ENCODE peak calls at places on chromosomes 13 and 19, in five cellular contexts. I is left lung, Y is adrenal gland, W is lower lobe of right lung, E is heart left ventricle. S is an unnamed sample.

GRCh38 chr19:15427350-15427700 is 8.5 kb upstream of the AKAP8L start:
- DNase-seq in I (no peak), Y (no peak), W (no peak), E (peak; percentile 24), S (no peak)

GRCh38 chr19:28466107-28467045 is 746.6 kb downstream of the UQCRFS1 start:
- DNase-seq in I (no peak), Y (peak; percentile 79), W (peak; percentile 69), E (peak; percentile 30), S (peak; percentile 73)

GRCh38 chr13:20387441-20387971 is 138.2 kb downstream of the CRYL1 start:
- DNase-seq in I (no peak), Y (no peak), W (no peak), E (no peak), S (no peak)

GRCh38 chr13:42946927-42947326 is 45.1 kb downstream of the EPSTI1 start:
- DNase-seq in I (no peak), Y (no peak), W (no peak), E (no peak), S (no peak)

GRCh38 chr13:48504606-48505369 is 28.1 kb downstream of the RCBTB2 start:
- DNase-seq in I (no peak), Y (no peak), W (no peak), E (no peak), S (no peak)

GRCh38 chr19:21612403-21612872 is 107.0 kb downstream of the ZNF429 start:
- DNase-seq in I (no peak), Y (no peak), W (no peak), E (no peak), S (no peak)

GRCh38 chr13:113040597-113041292 is 64.8 kb upstream of the F7 start:
- DNase-seq in I (peak; percentile 38), Y (no peak), W (no peak), E (no peak), S (no peak)

GRCh38 chr19:16036941-16037340 is 39.4 kb upstream of the TPM4 start:
- DNase-seq in I (no peak), Y (no peak), W (peak; percentile 24), E (no peak), S (no peak)

GRCh38 chr19:27774827-27775226 is 1438.1 kb downstream of the UQCRFS1 start:
- DNase-seq in I (no peak), Y (no peak), W (no peak), E (no peak), S (no peak)

GRCh38 chr13:30409911-30410704 is 12.2 kb upstream of the UBE2L5 start:
- DNase-seq in I (no peak), Y (no peak), W (no peak), E (no peak), S (no peak)

GRCh38 chr13:81048026-81048461 is 707.1 kb upstream of the SPRY2 start:
- DNase-seq in I (no peak), Y (no peak), W (no peak), E (no peak), S (no peak)

GRCh38 chr19:40133491-40133890 is 42.7 kb upstream of the ZNF780A start:
- DNase-seq in I (no peak), Y (no peak), W (no peak), E (no peak), S (no peak)

GRCh38 chr19:38699027-38699346 is 45.3 kb downstream of the CAPN12 start:
- DNase-seq in I (no peak), Y (no peak), W (no peak), E (no peak), S (no peak)

GRCh38 chr19:47610902-47611301 is 2.0 kb downstream of the BICRA start:
- DNase-seq in I (no peak), Y (no peak), W (no peak), E (no peak), S (no peak)
- H3K4me3 ChIP-seq in I (no peak overlapping the region), Y (no peak overlapping the region), W (peak overlapping the region; percentile 97), E (peak overlapping the region; percentile 100), S (peak overlapping the region; percentile 82)

GRCh38 chr19:54469496-54469934 is 3.6 kb downstream of the CDC42EP5 start:
- DNase-seq in I (no peak), Y (no peak), W (peak; percentile 63), E (peak; percentile 86), S (no peak)

GRCh38 chr19:54473071-54473941 is at the start of gene CDC42EP5:
- DNase-seq in I (no peak), Y (no peak), W (peak; percentile 59), E (peak; percentile 84), S (no peak)

GRCh38 chr19:54470276-54470887 is 2.7 kb downstream of the CDC42EP5 start:
- DNase-seq in I (no peak), Y (no peak), W (no peak), E (no peak), S (no peak)

GRCh38 chr19:54473983-54474382 is 887 bp upstream of the CDC42EP5 start:
- DNase-seq in I (no peak), Y (no peak), W (no peak), E (no peak), S (no peak)

GRCh38 chr19:54470991-54471782 is 1.9 kb downstream of the CDC42EP5 start:
- DNase-seq in I (peak; percentile 76), Y (no peak), W (peak; percentile 50), E (peak; percentile 48), S (no peak)
- H3K4me1 ChIP-seq in I (peaks cover 19% of the 10 kb centered on the region), Y (peaks cover 27% of the 10 kb centered on the region), W (peaks cover 32% of the 10 kb centered on the region), E (peaks cover 30% of the 10 kb centered on the region), S (peaks cover 11% of the 10 kb centered on the region)

GRCh38 chr13:108915634-108916497 is 286.5 kb downstream of the MYO16 start:
- DNase-seq in I (peak; percentile 86), Y (peak; percentile 98), W (peak; percentile 86), E (peak; percentile 84), S (peak; percentile 62)
- H3K4me3 ChIP-seq in I (no peak overlapping the region), Y (peak overlapping the region; percentile 10), W (peak overlapping the region; percentile 16), E (no peak overlapping the region), S (no peak overlapping the region)

DNA sequence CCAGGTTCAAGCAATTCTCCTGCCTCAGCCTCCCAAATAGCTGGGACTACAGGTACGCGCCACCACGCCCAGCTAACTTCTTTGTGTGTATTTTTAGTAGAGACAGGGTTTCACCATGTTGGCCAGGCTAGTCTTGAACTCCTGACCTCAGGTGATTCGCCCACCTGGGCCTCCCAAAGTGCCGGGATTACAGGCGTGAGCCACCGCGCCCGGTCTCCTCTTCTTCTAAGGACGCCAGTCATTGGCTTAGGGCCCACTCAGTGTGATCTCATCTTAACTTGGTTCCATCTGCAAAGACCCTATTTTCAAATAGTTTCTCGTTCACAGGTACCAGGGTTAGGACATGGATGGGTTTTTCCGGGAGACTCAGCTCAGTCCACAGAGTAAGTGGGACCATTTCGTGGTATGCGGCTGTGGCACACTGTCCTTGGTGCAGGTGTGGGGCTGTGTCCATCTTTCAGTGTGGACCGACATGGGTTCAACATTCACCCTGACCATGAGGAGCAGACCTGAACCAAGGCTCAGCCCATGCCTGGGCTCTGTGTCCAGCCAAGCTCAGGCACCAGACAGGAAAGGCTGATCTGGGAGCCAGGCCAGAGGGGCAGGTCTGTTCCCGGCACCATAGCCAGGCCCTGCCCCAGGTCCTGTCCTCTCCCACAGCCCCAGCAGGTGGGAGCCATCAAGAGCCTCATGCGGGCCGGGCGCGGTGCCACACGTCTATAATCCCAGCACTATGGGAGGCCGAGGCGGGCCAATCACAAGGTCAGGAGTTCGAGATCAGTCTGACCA is 2.8 kb upstream of the MKNK2 start:
- DNase-seq in I (peak; percentile 81), Y (peak; percentile 89), W (peak; percentile 77), E (peak; percentile 89), S (no peak)
- H3K4me1 ChIP-seq in I (peaks cover 32% of the 10 kb centered on the region), Y (peaks cover 35% of the 10 kb centered on the region), W (peaks cover 71% of the 10 kb centered on the region), E (peaks cover 65% of the 10 kb centered on the region), S (peaks cover 71% of the 10 kb centered on the region)

DNA sequence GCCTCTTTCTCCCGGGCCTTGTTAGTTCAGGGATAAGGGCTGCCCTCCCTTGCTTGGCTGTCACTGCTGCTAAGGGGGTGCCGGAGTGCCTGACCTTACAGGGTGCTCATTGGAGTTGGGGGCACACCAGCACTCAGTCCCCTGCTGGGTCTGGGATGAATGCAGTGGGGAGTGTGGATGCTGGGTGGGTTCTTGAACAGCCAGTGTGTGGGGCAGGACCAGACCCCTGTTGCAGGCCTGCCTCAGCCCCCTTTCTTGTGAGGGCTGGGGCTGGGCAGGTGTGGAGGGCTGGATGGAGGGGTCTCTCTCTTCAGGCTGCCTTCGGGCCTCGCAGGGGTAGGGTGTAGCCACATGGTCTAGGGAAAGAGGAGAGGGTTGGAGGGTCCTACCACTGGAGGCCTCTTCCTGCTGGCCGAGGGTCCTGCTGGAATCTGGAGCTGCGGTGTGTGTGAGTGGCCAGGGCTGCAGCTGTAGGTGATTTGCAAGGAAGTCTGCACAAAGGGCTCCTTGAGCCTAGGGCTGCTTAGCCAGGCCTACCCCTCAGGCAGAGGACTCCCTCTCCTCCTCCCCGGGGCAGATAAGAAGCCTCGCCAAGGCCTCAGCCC is 3.2 kb downstream of the CEBPA start:
- DNase-seq in I (no peak), Y (no peak), W (no peak), E (no peak), S (no peak)
- H3K4me3 ChIP-seq in I (peak overlapping the region; percentile 48), Y (no peak overlapping the region), W (peak overlapping the region; percentile 84), E (no peak overlapping the region), S (no peak overlapping the region)